ENCODE peak calls at places on chromosomes 16 and 17, in eight cellular contexts. X, Q, E, J, R, K, I and H are unnamed samples.

GRCh38 chr16:86926146-86926545 is 347.8 kb downstream of the FOXL1 start:
- DNase-seq in R (no peak), X (no peak), J (no peak), Q (no peak), E (no peak), K (no peak), I (no peak), H (no peak)

GRCh38 chr16:85800321-85800669 is 800 bp downstream of the COX4I1 start:
- DNase-seq in Q (no peak), I (no peak), K (no peak), E (peak), R (no peak), X (no peak), J (no peak), H (peak)

GRCh38 chr17:78437508-78438169 is 59.2 kb downstream of the PGS1 start:
- DNase-seq in R (no peak), Q (no peak), E (no peak), X (no peak), I (no peak), J (no peak), K (no peak), H (no peak)

GRCh38 chr17:70484496-70484895 is 315.2 kb downstream of the KCNJ2 start:
- DNase-seq in J (no peak), I (no peak), E (no peak), R (no peak), Q (no peak), K (no peak), X (no peak), H (no peak)

GRCh38 chr17:54814371-54814770 is 86.3 kb upstream of the TOM1L1 start:
- DNase-seq in I (no peak), X (no peak), K (no peak), R (no peak), E (no peak), Q (no peak), J (no peak), H (no peak)

GRCh38 chr16:15879255-15879804 is 9.1 kb downstream of the CEP20 start:
- DNase-seq in X (no peak), I (no peak), J (no peak), Q (peak), R (no peak), E (no peak), K (no peak), H (peak)

GRCh38 chr17:869567-870530 is 87.7 kb downstream of the MRM3 start:
- DNase-seq in R (no peak), X (no peak), J (peak), E (no peak), K (no peak), Q (peak), I (peak), H (peak)

GRCh38 chr17:47172698-47173565 is 16.2 kb downstream of the CDC27 start:
- DNase-seq in J (no peak), I (no peak), E (no peak), X (no peak), R (no peak), K (no peak), Q (no peak), H (peak)

GRCh38 chr17:4142107-4142900 is 526 bp downstream of the ZZEF1 start:
- DNase-seq in Q (no peak), J (peak), K (peak), E (peak), I (no peak), X (no peak), R (peak), H (peak)

GRCh38 chr16:14600164-14600563 is 29.9 kb downstream of the PARN start:
- DNase-seq in R (no peak), Q (peak), X (no peak), E (no peak), K (peak), I (no peak), J (no peak), H (peak)

GRCh38 chr16:89864421-89864820 is 9.0 kb upstream of the TCF25 start:
- DNase-seq in I (no peak), R (no peak), Q (peak), J (no peak), E (no peak), K (no peak), X (no peak), H (peak)

GRCh38 chr16:50519001-50519400 is 29.2 kb upstream of the NKD1 start:
- DNase-seq in K (no peak), Q (no peak), J (no peak), R (no peak), I (no peak), E (no peak), X (peak), H (no peak)

GRCh38 chr17:47850692-47851573 is at the start of gene SP6:
- DNase-seq in Q (peak), J (no peak), R (peak), E (peak), I (peak), K (peak), X (peak), H (peak)

GRCh38 chr17:73071387-73071999 is 21.0 kb downstream of the SLC39A11 start:
- DNase-seq in K (no peak), R (no peak), I (no peak), X (no peak), Q (no peak), J (no peak), E (no peak), H (peak)

GRCh38 chr17:73069846-73070245 is 22.6 kb downstream of the SLC39A11 start:
- DNase-seq in K (no peak), X (no peak), J (no peak), R (no peak), I (no peak), E (no peak), Q (no peak), H (no peak)

GRCh38 chr17:73067075-73067474 is 25.4 kb downstream of the SLC39A11 start:
- DNase-seq in J (no peak), X (no peak), I (no peak), Q (no peak), R (no peak), K (no peak), E (no peak), H (no peak)

GRCh38 chr17:73068322-73069153 is 23.9 kb downstream of the SLC39A11 start:
- DNase-seq in R (peak), E (no peak), Q (peak), J (no peak), K (no peak), X (no peak), I (no peak), H (peak)

DNA sequence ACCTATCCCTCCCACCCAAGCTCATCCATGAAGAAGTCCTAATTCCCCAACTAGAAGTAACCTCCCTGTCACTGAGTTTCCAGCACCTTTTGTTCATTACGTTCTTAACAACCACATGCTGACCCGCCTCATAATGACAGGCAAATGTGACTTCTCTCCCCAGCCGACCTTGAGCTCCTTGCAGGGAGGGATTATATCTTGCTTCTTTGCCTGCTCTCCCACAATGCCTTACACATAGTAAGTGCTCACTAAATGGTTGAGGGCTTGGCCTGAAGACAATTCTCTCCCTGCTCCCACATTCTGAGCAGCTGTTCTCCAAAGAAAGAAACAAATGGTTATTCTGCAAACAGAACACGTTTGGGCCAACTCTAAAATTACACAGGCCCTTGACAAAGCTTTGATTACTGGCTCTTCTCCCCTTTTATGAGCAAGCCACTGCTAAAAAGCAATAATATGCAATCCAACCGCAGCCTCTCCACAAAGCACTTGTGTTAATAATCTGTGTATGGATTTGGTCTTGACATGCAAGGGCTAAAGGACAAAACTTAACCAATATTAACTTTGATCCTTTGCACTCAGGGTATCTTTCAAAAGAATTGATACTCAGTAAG is 23.2 kb downstream of the SLC39A11 start:
- DNase-seq in I (no peak), J (no peak), Q (no peak), E (no peak), X (no peak), R (no peak), K (no peak), H (no peak)
- H3K27ac ChIP-seq in I (no peak), J (peak), Q (no peak), E (no peak), X (no peak), R (no peak), K (no peak), H (no peak)

GRCh38 chr16:47833771-47834170 is 322.0 kb downstream of the ABCC12 start:
- DNase-seq in E (no peak), R (no peak), K (no peak), Q (no peak), J (no peak), X (no peak), I (no peak), H (no peak)
- H3K27ac ChIP-seq in E (no peak), R (no peak), K (no peak), Q (no peak), J (no peak), X (no peak), I (no peak), H (no peak)

GRCh38 chr17:39660011-39660360 is 5.2 kb upstream of the TCAP start:
- DNase-seq in X (no peak), I (no peak), R (no peak), J (no peak), K (no peak), E (no peak), Q (no peak), H (no peak)

GRCh38 chr17:39660397-39661043 is 4.6 kb upstream of the TCAP start:
- DNase-seq in E (no peak), X (no peak), R (no peak), K (no peak), J (no peak), I (no peak), Q (no peak), H (no peak)

GRCh38 chr17:39659286-39660010 is 5.7 kb upstream of the TCAP start:
- DNase-seq in I (no peak), X (no peak), E (no peak), R (no peak), J (no peak), K (no peak), Q (no peak), H (no peak)

GRCh38 chr17:39658346-39658745 is 6.8 kb upstream of the TCAP start:
- DNase-seq in R (no peak), Q (no peak), X (no peak), E (no peak), J (no peak), K (no peak), I (no peak), H (no peak)

DNA sequence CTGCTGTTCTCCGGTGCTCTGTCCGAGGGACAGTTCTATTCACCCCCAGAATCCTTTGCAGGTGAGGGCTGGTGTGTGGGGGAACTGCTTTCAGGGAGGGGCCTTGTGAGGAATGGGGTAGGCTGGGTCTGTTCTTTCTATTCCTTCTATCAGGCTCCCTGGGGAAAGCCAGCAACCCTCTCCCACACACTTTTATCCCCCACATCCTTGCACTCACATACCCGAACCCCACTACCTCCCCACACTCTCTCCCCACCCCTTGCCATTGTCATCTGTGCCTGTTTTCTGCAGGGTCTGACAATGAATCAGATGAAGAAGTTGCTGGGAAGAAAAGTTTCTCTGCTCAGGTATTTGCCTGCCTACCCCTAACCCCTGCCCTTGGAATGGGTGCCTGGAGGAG is 6.4 kb upstream of the TCAP start:
- DNase-seq in X (no peak), K (no peak), Q (no peak), I (no peak), R (no peak), E (no peak), J (no peak), H (no peak)
- H3K27ac ChIP-seq in X (no peak), K (no peak), Q (no peak), I (no peak), R (no peak), E (no peak), J (no peak), H (no peak)

GRCh38 chr17:73496232-73496631 is 148.0 kb downstream of the SDK2 start:
- DNase-seq in R (no peak), Q (no peak), I (no peak), J (no peak), X (no peak), K (no peak), E (no peak), H (no peak)
- H3K27ac ChIP-seq in R (no peak), Q (no peak), I (no peak), J (no peak), X (no peak), K (no peak), E (no peak), H (no peak)

DNA sequence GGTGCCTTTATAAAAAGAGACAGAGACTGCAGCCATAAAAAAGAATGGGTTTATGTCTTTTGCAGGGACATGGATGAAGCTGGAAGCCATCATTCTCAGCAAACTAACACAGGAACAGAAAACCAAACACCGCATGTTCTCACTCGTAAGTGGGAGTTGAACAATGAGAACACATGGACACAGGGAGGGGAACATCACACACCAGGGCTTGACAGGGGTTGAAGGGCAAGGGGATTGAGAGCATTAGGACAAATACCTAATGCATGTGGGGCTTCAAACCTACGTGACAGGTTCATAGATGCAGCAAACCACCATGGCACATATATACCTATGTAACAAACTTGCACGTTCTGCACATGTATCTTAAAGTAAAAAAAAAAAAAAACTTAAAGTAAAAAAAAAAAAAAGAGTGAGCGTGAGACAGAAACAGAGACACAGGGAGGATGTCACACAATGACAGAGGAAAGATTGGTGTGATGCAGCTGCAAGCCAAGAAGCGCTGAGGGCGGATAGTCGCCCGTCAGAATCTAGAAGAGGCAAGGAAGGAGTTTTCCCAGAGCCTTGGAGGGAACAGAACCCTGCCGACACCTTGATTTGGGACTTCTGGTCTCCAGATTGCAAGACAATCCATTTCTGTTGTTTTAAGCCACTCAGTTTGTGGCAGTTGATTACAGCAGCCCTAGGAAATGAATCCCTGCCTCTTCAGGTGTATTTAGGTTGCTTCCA is 27.4 kb upstream of the TNS4 start:
- DNase-seq in Q (no peak), J (no peak), E (peak), I (no peak), X (no peak), R (no peak), K (no peak), H (no peak)
- H3K27ac ChIP-seq in Q (no peak), J (no peak), E (no peak), I (no peak), X (no peak), R (no peak), K (no peak), H (no peak)

GRCh38 chr16:24988593-24989338 is 26.4 kb downstream of the ARHGAP17 start:
- DNase-seq in J (peak), I (peak), R (peak), Q (peak), X (no peak), K (peak), E (no peak), H (peak)

GRCh38 chr16:24984101-24984500 is 31.1 kb downstream of the ARHGAP17 start:
- DNase-seq in I (no peak), R (no peak), Q (no peak), J (no peak), X (no peak), E (no peak), K (no peak), H (no peak)

GRCh38 chr16:24988137-24988535 is 27.0 kb downstream of the ARHGAP17 start:
- DNase-seq in X (no peak), I (no peak), J (no peak), Q (peak), E (no peak), R (no peak), K (no peak), H (peak)

GRCh38 chr16:24984903-24985675 is 30.1 kb downstream of the ARHGAP17 start:
- DNase-seq in X (no peak), J (no peak), I (no peak), E (no peak), R (no peak), K (no peak), Q (no peak), H (peak)

DNA sequence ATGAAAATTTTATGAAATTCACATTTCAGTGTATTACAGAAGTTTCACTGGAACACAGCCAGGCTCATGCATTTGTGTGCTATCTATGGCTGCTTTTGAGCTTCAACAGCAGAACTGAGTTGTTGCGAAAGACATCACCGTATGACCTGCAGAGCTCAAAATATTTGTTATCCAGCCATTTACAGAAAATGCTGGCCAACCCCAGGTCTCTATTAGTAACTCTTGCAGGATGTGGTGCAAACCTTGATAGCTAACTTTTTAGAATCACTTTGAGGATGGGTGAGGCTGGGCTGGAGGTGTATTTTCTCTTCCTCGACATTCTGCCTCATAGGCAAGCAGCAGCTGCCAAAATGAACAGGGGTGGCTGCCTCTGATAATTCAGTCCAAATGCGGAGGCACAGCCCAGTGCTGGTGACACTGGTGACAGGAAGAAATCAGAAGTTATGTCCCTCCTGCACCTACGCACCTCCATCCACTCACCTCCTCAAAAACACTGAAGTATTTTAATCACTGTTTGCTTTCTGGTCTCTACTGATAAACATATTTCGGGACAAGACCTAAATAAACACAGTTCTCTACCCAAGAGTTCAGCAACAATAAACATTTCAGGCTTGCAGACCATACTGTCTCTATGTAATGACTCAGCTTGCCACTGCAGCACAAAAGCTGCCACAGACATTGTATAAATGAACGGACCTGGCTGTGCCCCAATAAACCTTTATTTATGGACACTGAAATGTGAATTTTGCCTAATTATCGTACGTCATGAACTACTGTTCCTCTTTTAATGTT is 28.5 kb downstream of the ARHGAP17 start:
- DNase-seq in J (peak), I (no peak), X (no peak), Q (peak), E (no peak), R (peak), K (no peak), H (peak)
- H3K27ac ChIP-seq in J (peak), I (no peak), X (no peak), Q (peak), E (peak), R (peak), K (no peak), H (peak)

DNA sequence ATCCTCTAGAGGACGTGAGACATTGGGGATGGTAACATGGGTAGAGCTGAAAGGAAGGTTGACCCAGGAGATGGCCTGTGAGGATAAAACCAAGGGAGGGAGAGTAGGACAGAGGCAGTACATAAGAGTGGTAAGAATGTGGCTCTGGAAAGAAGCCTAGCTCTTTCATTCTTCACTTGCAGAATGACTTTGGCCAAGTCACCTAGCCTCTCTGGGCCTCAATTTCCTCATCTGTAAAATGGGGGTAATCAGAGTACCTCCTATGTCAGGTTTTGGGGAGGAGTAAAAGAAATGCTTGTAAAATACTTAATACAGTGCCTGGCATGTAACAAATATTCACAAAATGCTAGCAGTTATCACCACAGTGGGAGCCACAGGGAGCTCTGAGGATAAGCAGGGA is 6.9 kb downstream of the KDM6B start:
- DNase-seq in Q (no peak), I (no peak), E (no peak), J (no peak), X (no peak), R (no peak), K (no peak), H (no peak)
- H3K27ac ChIP-seq in Q (peak), I (peak), E (peak), J (peak), X (no peak), R (peak), K (no peak), H (peak)